ENCODE peak calls at places on chromosomes 6 and 20, in eight cellular contexts. M, Z, P, W, G, Q, E and F are unnamed samples.

GRCh38 chr6:100266512-100266911 is 198.2 kb downstream of the SIM1 start:
- ATAC-seq in M (no peak), Z (no peak), P (no peak), W (no peak), G (no peak), Q (no peak), E (no peak), F (no peak)

GRCh38 chr6:36235309-36235708 is 34.6 kb upstream of the PNPLA1 start:
- ATAC-seq in M (no peak), Z (no peak), P (no peak), W (no peak), G (peak), Q (no peak), E (no peak), F (no peak)

GRCh38 chr20:23284009-23284408 is 66.6 kb upstream of the NXT1 start:
- ATAC-seq in M (no peak), Z (no peak), P (no peak), W (no peak), G (no peak), Q (no peak), E (no peak), F (no peak)

GRCh38 chr20:16714242-16714641 is 15.6 kb upstream of the SNRPB2 start:
- ATAC-seq in M (no peak), Z (peak), P (no peak), W (no peak), G (no peak), Q (no peak), E (no peak), F (no peak)

GRCh38 chr20:25720285-25720684 is 23.6 kb upstream of the ZNF337 start:
- ATAC-seq in M (no peak), Z (no peak), P (no peak), W (no peak), G (no peak), Q (no peak), E (no peak), F (no peak)

GRCh38 chr6:101747711-101748110 is 354.2 kb downstream of the GRIK2 start:
- ATAC-seq in M (no peak), Z (peak), P (no peak), W (no peak), G (peak), Q (no peak), E (no peak), F (no peak)

GRCh38 chr6:137867685-137868509 is 838 bp downstream of the TNFAIP3 start:
- ATAC-seq in M (peak), Z (peak), P (peak), W (peak), G (peak), Q (peak), E (peak), F (peak)

GRCh38 chr6:144667517-144667916 is 382.4 kb downstream of the UTRN start:
- ATAC-seq in M (no peak), Z (no peak), P (no peak), W (no peak), G (no peak), Q (no peak), E (no peak), F (no peak)

GRCh38 chr6:56757585-56757984 is 114.9 kb upstream of the DST start:
- ATAC-seq in M (no peak), Z (peak), P (peak), W (no peak), G (no peak), Q (no peak), E (no peak), F (no peak)

GRCh38 chr20:22604815-22605214 is 20.4 kb upstream of the FOXA2 start:
- ATAC-seq in M (no peak), Z (no peak), P (no peak), W (no peak), G (no peak), Q (no peak), E (no peak), F (no peak)